ENCODE peak calls at places on chromosomes 12 and 14, in four cellular contexts. K is IMR-90, E is mesendoderm, A is H9. T is an unnamed sample.

GRCh38 chr14:22664261-22664660 is 20.1 kb upstream of the OR6J1 start:
- DNase-seq in A (no peak), K (no peak), E (peak; percentile 37), T (peak; percentile 68)

GRCh38 chr14:32329146-32329545 is at the start of gene AKAP6:
- DNase-seq in A (no peak), E (peak; percentile 64), K (no peak), T (peak; percentile 30)

GRCh38 chr14:49489341-49489740 is 96.8 kb downstream of the RPS29 start:
- DNase-seq in A (no peak), K (no peak), E (no peak), T (no peak)

GRCh38 chr12:124131671-124132058 is 158.7 kb downstream of the ZNF664 start:
- DNase-seq in K (no peak), A (no peak), E (peak; percentile 34), T (no peak)

GRCh38 chr12:104825408-104825807 is 132.7 kb downstream of the SLC41A2 start:
- DNase-seq in A (peak; percentile 35), K (peak; percentile 6), E (peak; percentile 45), T (peak; percentile 12)

GRCh38 chr14:72583316-72584272 is 310.3 kb downstream of the DPF3 start:
- DNase-seq in K (peak; percentile 29), A (no peak), E (no peak), T (no peak)

GRCh38 chr12:48000878-48001321 is 3.4 kb downstream of the COL2A1 start:
- DNase-seq in A (peak; percentile 82), K (peak; percentile 47), E (peak; percentile 90), T (peak; percentile 63)

GRCh38 chr14:103031956-103032355 is 25.4 kb downstream of the CDC42BPB start:
- DNase-seq in E (peak; percentile 47), K (no peak), A (no peak), T (no peak)

GRCh38 chr12:80769553-80770140 is 52.9 kb downstream of the MYF5 start:
- DNase-seq in K (no peak), E (peak; percentile 67), A (no peak), T (no peak)

GRCh38 chr14:49622022-49622607 is 1.5 kb downstream of the MGAT2 start:
- DNase-seq in A (no peak), E (no peak), K (no peak), T (no peak)

GRCh38 chr12:122437656-122438121 is 15.2 kb upstream of the CLIP1 start:
- DNase-seq in E (no peak), K (peak; percentile 84), A (no peak), T (no peak)

DNA sequence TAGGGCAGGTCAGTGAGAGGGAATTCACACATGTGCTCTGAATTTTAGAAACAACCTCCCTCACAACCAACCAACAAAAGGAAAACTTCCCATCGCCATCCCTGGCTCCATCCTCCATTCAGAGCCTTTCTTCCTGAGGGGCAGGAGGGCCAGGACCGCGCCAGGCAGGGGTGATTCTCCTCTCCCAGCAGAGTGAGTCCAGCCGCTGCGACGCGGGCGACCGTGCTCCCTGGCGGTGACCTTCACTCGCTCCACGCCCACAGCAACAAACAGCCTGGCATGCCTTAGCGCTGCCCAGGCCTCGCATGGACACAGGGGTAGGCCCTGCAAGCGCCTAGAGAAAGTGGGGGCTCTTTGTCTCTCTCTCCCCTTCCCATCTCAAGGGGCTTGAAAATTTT is 3.7 kb downstream of the GALNT9 start:
- DNase-seq in K (no peak), E (no peak), A (no peak), T (no peak)
- H3K27me3 ChIP-seq in K (peaks cover 13% of the 10 kb centered on the region), E (peaks cover 16% of the 10 kb centered on the region), A (peaks cover 28% of the 10 kb centered on the region), T (no peaks in the 10 kb centered on the region)

GRCh38 chr14:99383457-99384428 is 96.9 kb downstream of the SETD3 start:
- DNase-seq in K (no peak), E (no peak), A (no peak), T (no peak)
- H3K4ac ChIP-seq in K (no peak overlapping the region), E (no peak overlapping the region), A (no peak overlapping the region), T (no peak overlapping the region)

DNA sequence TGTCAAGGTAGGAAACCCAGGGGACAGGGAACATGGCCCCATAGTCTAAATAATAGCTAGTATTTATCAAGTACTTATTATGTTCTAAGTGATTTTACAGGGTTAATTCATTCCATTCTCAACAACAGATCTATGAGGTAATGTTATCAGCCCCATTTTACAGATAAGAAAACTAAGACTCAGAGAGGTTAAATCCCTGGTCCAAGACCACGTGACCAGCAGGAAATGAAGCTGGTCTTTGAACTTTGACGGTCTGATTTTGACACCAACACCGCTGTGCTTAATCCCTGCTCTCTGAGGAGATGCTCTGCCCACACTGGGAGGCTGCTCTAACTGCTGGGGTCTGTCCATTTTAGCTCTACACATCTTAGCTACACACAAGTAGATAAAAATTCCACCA is 253.5 kb downstream of the SPTSSA start:
- DNase-seq in A (no peak), E (no peak), K (no peak), T (no peak)
- H3K27me3 ChIP-seq in A (no peaks in the 10 kb centered on the region), E (no peaks in the 10 kb centered on the region), K (no peaks in the 10 kb centered on the region), T (peaks cover 4% of the 10 kb centered on the region)

GRCh38 chr12:6267007-6267721 is 43.3 kb upstream of the PLEKHG6 start:
- DNase-seq in K (peak; percentile 75), A (no peak), E (no peak), T (no peak)
- H3K4ac ChIP-seq in K (peak overlapping the region; percentile 22), A (no peak overlapping the region), E (no peak overlapping the region), T (no peak overlapping the region)